ENCODE peak calls at places on chromosome 1, in four cellular contexts. F, B, X and E are unnamed samples.

GRCh38 chr1:11519629-11520031 is 40.7 kb downstream of the DISP3 start:
- DNase-seq in F (no peak), B (no peak), X (no peak), E (no peak)

GRCh38 chr1:240562111-240562590 is 49.8 kb downstream of the GREM2 start:
- DNase-seq in F (no peak), B (no peak), X (peak), E (no peak)

GRCh38 chr1:167099851-167100250 is 6.0 kb downstream of the STYXL2 start:
- DNase-seq in F (no peak), B (no peak), X (no peak), E (no peak)

GRCh38 chr1:154062309-154062708 is 71.7 kb downstream of the RPS27 start:
- DNase-seq in F (no peak), B (no peak), X (no peak), E (no peak)

GRCh38 chr1:1780598-1781525 is 2.6 kb upstream of the NADK start:
- DNase-seq in F (no peak), B (no peak), X (peak), E (no peak)

GRCh38 chr1:247241687-247242086 is 14.2 kb upstream of the VN1R5 start:
- DNase-seq in F (no peak), B (no peak), X (peak), E (no peak)

GRCh38 chr1:172588296-172589291 is 55.6 kb downstream of the SUCO start:
- DNase-seq in F (no peak), B (peak), X (peak), E (no peak)

GRCh38 chr1:228784191-228784590 is 48.9 kb downstream of the RHOU start:
- DNase-seq in F (no peak), B (no peak), X (no peak), E (no peak)

GRCh38 chr1:203116048-203116810 is 11.3 kb upstream of the ADORA1 start:
- DNase-seq in F (no peak), B (no peak), X (no peak), E (no peak)

GRCh38 chr1:62377043-62377562 is 57.9 kb upstream of the KANK4 start:
- DNase-seq in F (no peak), B (no peak), X (no peak), E (no peak)

GRCh38 chr1:59062743-59063142 is 234.2 kb upstream of the FGGY start:
- DNase-seq in F (no peak), B (no peak), X (peak), E (no peak)

GRCh38 chr1:225767591-225768540 is 9.8 kb upstream of the SRP9 start:
- DNase-seq in F (peak), B (no peak), X (peak), E (peak)

GRCh38 chr1:235006816-235007215 is 121.8 kb downstream of the TOMM20 start:
- DNase-seq in F (no peak), B (no peak), X (no peak), E (no peak)

GRCh38 chr1:91685994-91686393 is 185.3 kb downstream of the CDC7 start:
- DNase-seq in F (no peak), B (no peak), X (no peak), E (no peak)

GRCh38 chr1:150813028-150813707 is 5.1 kb upstream of the CTSK start:
- DNase-seq in F (peak), B (peak), X (peak), E (peak)

GRCh38 chr1:171585715-171586114 is 36.3 kb upstream of the MYOCOS start:
- DNase-seq in F (no peak), B (no peak), X (no peak), E (no peak)

GRCh38 chr1:38004284-38005101 is 821 bp downstream of the FHL3 start:
- DNase-seq in F (no peak), B (peak), X (peak), E (peak)